ENCODE peak calls at places on chromosomes 2 and 18, in ten cellular contexts. L is ecto neural progenitor cell; Y is Right ventricle myocardium superior; B is SK-N-SH; Z is GM10248; E is trophoblast cell; U is HEK293T; X is head of caudate nucleus; D is activated CD8-positive, alpha-beta memory T cell treated with anti-CD3 and anti-CD28 coated beads for 1 hour; A is left cardiac atrium. I is an unnamed sample.

GRCh38 chr2:136115183-136115751 is 2.7 kb downstream of the CXCR4 start:
- DNase-seq in A (no peak), B (no peak), Z (no peak), X (no peak), E (no peak), Y (no peak), U (no peak), L (no peak), D (no peak), I (no peak)

GRCh38 chr18:45828917-45829811 is 3.7 kb downstream of the SIGLEC15 start:
- DNase-seq in Y (no peak), Z (no peak), X (no peak), B (no peak), E (peak), U (no peak), D (no peak), A (no peak), L (peak), I (no peak)

GRCh38 chr2:101463885-101464653 is 10.8 kb downstream of the RFX8 start:
- DNase-seq in Z (no peak), U (no peak), Y (no peak), L (no peak), X (no peak), D (no peak), B (no peak), E (peak), A (no peak), I (no peak)

GRCh38 chr2:132969371-132969985 is 299.5 kb upstream of the LYPD1 start:
- DNase-seq in U (no peak), D (no peak), Z (no peak), E (no peak), B (no peak), Y (no peak), A (no peak), L (no peak), X (no peak), I (no peak)

GRCh38 chr2:109020217-109020637 is 31.2 kb upstream of the EDAR start:
- DNase-seq in Z (no peak), Y (no peak), X (no peak), E (no peak), A (no peak), L (no peak), D (no peak), U (no peak), B (peak), I (no peak)

GRCh38 chr2:29129586-29130281 is 14.5 kb downstream of the CLIP4 start:
- DNase-seq in A (no peak), D (no peak), L (no peak), Z (no peak), Y (no peak), B (no peak), U (no peak), X (no peak), E (no peak), I (no peak)

GRCh38 chr2:58042486-58042970 is 4.1 kb upstream of the VRK2 start:
- DNase-seq in L (no peak), A (no peak), X (no peak), B (peak), D (no peak), Y (no peak), U (no peak), Z (no peak), E (peak), I (no peak)

GRCh38 chr2:25844089-25844488 is 34.2 kb downstream of the ASXL2 start:
- DNase-seq in D (no peak), X (no peak), A (no peak), Z (no peak), B (no peak), L (no peak), Y (no peak), U (no peak), E (no peak), I (no peak)

GRCh38 chr2:220143336-220143735 is 515.9 kb downstream of the SLC4A3 start:
- DNase-seq in E (peak), D (no peak), U (no peak), Y (no peak), X (no peak), A (no peak), Z (no peak), B (no peak), L (no peak), I (no peak)

GRCh38 chr2:146131048-146131447 is 1611.1 kb upstream of the ZEB2 start:
- DNase-seq in Y (no peak), L (no peak), Z (no peak), A (no peak), B (no peak), X (no peak), U (no peak), E (no peak), D (no peak), I (no peak)

GRCh38 chr2:16639431-16639830 is 26.2 kb downstream of the CYRIA start:
- DNase-seq in A (no peak), X (no peak), Y (no peak), U (no peak), Z (no peak), E (no peak), D (no peak), L (no peak), B (no peak), I (no peak)

GRCh38 chr18:57432765-57433400 is 2.3 kb upstream of the ONECUT2 start:
- DNase-seq in L (no peak), D (no peak), E (no peak), Z (no peak), Y (no peak), A (no peak), U (no peak), B (no peak), X (no peak), I (no peak)

GRCh38 chr2:218010116-218010837 is 7.5 kb upstream of the TNS1 start:
- DNase-seq in Z (peak), A (peak), D (no peak), B (peak), U (peak), E (peak), X (peak), Y (peak), L (peak), I (peak)